ENCODE peak calls at places on chromosomes 4 and X, in ten cellular contexts. W, G, N, K, R, S, J, Y, D and V are unnamed samples.
A peak's percentile ranks its signal among the peaks of the same experiment; 100 is the strongest.

GRCh38 chr4:82360298-82361177 is 13.3 kb downstream of the HNRNPD start:
- DNase-seq in W (peak; percentile 29), G (peak; percentile 20), N (peak; percentile 24), K (no peak), R (peak; percentile 50), S (peak; percentile 49), J (peak; percentile 70), Y (peak; percentile 20), D (peak; percentile 61), V (no peak)

GRCh38 chr4:99722006-99722405 is 64.4 kb upstream of the C4orf54 start:
- DNase-seq in W (no peak), G (no peak), N (no peak), K (no peak), R (no peak), S (no peak), J (no peak), Y (peak; percentile 28), D (no peak), V (peak; percentile 61)

GRCh38 chr4:138910914-138911336 is 104.7 kb upstream of the NOCT start:
- DNase-seq in W (peak; percentile 86), G (peak; percentile 88), N (no peak), K (peak; percentile 55), R (no peak), S (no peak), J (peak; percentile 69), Y (peak; percentile 87), D (peak; percentile 93), V (peak; percentile 79)

GRCh38 chr4:183443609-183444148 is 757 bp upstream of the CDKN2AIP start:
- DNase-seq in W (peak; percentile 52), G (no peak), N (peak; percentile 56), K (no peak), R (no peak), S (peak; percentile 58), J (peak; percentile 77), Y (no peak), D (no peak), V (peak; percentile 35)

GRCh38 chr4:183173580-183174526 is 74.8 kb downstream of the WWC2 start:
- DNase-seq in W (peak; percentile 29), G (no peak), N (no peak), K (no peak), R (no peak), S (no peak), J (peak; percentile 68), Y (no peak), D (peak; percentile 64), V (no peak)

GRCh38 chr4:157996061-157996460 is 176.8 kb downstream of the GASK1B start:
- DNase-seq in W (no peak), G (no peak), N (no peak), K (no peak), R (no peak), S (no peak), J (no peak), Y (no peak), D (no peak), V (no peak)

GRCh38 chr4:27861802-27862201 is 1001.2 kb downstream of the STIM2 start:
- DNase-seq in W (peak; percentile 61), G (no peak), N (peak; percentile 80), K (no peak), R (no peak), S (no peak), J (no peak), Y (peak; percentile 39), D (peak; percentile 2), V (no peak)

GRCh38 chr4:81565137-81565870 is 93.6 kb upstream of the RASGEF1B start:
- DNase-seq in W (no peak), G (peak; percentile 44), N (no peak), K (no peak), R (peak; percentile 37), S (no peak), J (no peak), Y (no peak), D (peak; percentile 59), V (no peak)

GRCh38 chr4:166435449-166435848 is 562.4 kb downstream of the TLL1 start:
- DNase-seq in W (peak; percentile 12), G (no peak), N (no peak), K (no peak), R (no peak), S (no peak), J (no peak), Y (peak; percentile 89), D (peak; percentile 47), V (no peak)

GRCh38 chrX:134715930-134716619 is 57.8 kb upstream of the PLAC1 start:
- DNase-seq in W (no peak), G (no peak), N (no peak), K (no peak), R (no peak), S (no peak), J (peak; percentile 2), Y (no peak), D (no peak), V (no peak)

GRCh38 chrX:134716620-134717012 is 58.3 kb upstream of the PLAC1 start:
- DNase-seq in W (no peak), G (no peak), N (no peak), K (no peak), R (no peak), S (no peak), J (no peak), Y (no peak), D (no peak), V (no peak)

GRCh38 chrX:134714633-134715110 is 56.4 kb upstream of the PLAC1 start:
- DNase-seq in W (no peak), G (no peak), N (no peak), K (peak; percentile 13), R (no peak), S (no peak), J (no peak), Y (no peak), D (no peak), V (no peak)

GRCh38 chrX:134718329-134719317 is 60.4 kb upstream of the PLAC1 start:
- DNase-seq in W (peak; percentile 95), G (peak; percentile 72), N (peak; percentile 72), K (no peak), R (peak; percentile 7), S (no peak), J (peak; percentile 8), Y (peak; percentile 81), D (peak; percentile 93), V (peak; percentile 100)

GRCh38 chrX:134717698-134718328 is 59.5 kb upstream of the PLAC1 start:
- DNase-seq in W (peak; percentile 68), G (no peak), N (no peak), K (no peak), R (no peak), S (no peak), J (no peak), Y (peak; percentile 25), D (peak; percentile 61), V (no peak)
- H3K4me2 ChIP-seq in W (no peak overlapping the region), G (no peak overlapping the region), N (no peak overlapping the region), K (no peak overlapping the region), R (no peak overlapping the region), S (no peak overlapping the region), J (no peak overlapping the region), Y (no peak overlapping the region), D (no peak overlapping the region), V (peak overlapping the region; percentile 37)

GRCh38 chr4:24370421-24370820 is 213.9 kb downstream of the DHX15 start:
- DNase-seq in W (no peak), G (no peak), N (no peak), K (no peak), R (no peak), S (no peak), J (no peak), Y (no peak), D (no peak), V (no peak)

GRCh38 chr4:24372341-24372740 is 212.0 kb downstream of the DHX15 start:
- DNase-seq in W (no peak), G (no peak), N (no peak), K (no peak), R (no peak), S (no peak), J (no peak), Y (no peak), D (no peak), V (no peak)

GRCh38 chr4:24364852-24365251 is 219.5 kb downstream of the DHX15 start:
- DNase-seq in W (no peak), G (no peak), N (no peak), K (no peak), R (no peak), S (no peak), J (no peak), Y (no peak), D (no peak), V (no peak)

GRCh38 chr4:24369630-24370029 is 214.7 kb downstream of the DHX15 start:
- DNase-seq in W (no peak), G (no peak), N (no peak), K (no peak), R (no peak), S (no peak), J (no peak), Y (no peak), D (no peak), V (no peak)

GRCh38 chr4:24368801-24369200 is 215.6 kb downstream of the DHX15 start:
- DNase-seq in W (no peak), G (no peak), N (no peak), K (no peak), R (no peak), S (no peak), J (no peak), Y (no peak), D (no peak), V (no peak)
- H2AFZ ChIP-seq in W (no peak overlapping the region), G (no peak overlapping the region), N (no peak overlapping the region), K (no peak overlapping the region), R (no peak overlapping the region), S (no peak overlapping the region), J (no peak overlapping the region), Y (no peak overlapping the region), D (no peak overlapping the region), V (no peak overlapping the region)

GRCh38 chr4:147848634-147849033 is 116.7 kb downstream of the ARHGAP10 start:
- DNase-seq in W (no peak), G (no peak), N (no peak), K (no peak), R (no peak), S (no peak), J (no peak), Y (no peak), D (no peak), V (no peak)

GRCh38 chr4:147846318-147847135 is 114.6 kb downstream of the ARHGAP10 start:
- DNase-seq in W (no peak), G (no peak), N (no peak), K (no peak), R (no peak), S (no peak), J (no peak), Y (no peak), D (no peak), V (no peak)

GRCh38 chr4:147843162-147843561 is 111.3 kb downstream of the ARHGAP10 start:
- DNase-seq in W (no peak), G (peak; percentile 63), N (peak; percentile 38), K (peak; percentile 16), R (peak; percentile 19), S (peak; percentile 75), J (peak; percentile 50), Y (no peak), D (no peak), V (no peak)

GRCh38 chr4:147851135-147851534 is 119.2 kb downstream of the ARHGAP10 start:
- DNase-seq in W (no peak), G (no peak), N (no peak), K (no peak), R (no peak), S (no peak), J (no peak), Y (no peak), D (no peak), V (no peak)

GRCh38 chr4:147847947-147848590 is 116.2 kb downstream of the ARHGAP10 start:
- DNase-seq in W (no peak), G (no peak), N (no peak), K (no peak), R (no peak), S (no peak), J (no peak), Y (no peak), D (no peak), V (no peak)
- H3K4me3 ChIP-seq in W (no peak overlapping the region), G (no peak overlapping the region), N (no peak overlapping the region), K (no peak overlapping the region), R (no peak overlapping the region), S (no peak overlapping the region), J (no peak overlapping the region), Y (no peak overlapping the region), D (no peak overlapping the region), V (no peak overlapping the region)

GRCh38 chr4:825063-825968 is 613 bp downstream of the CPLX1 start:
- DNase-seq in W (no peak), G (peak; percentile 68), N (no peak), K (no peak), R (no peak), S (no peak), J (peak; percentile 68), Y (no peak), D (peak; percentile 43), V (no peak)
- H3K4me2 ChIP-seq in W (no peak overlapping the region), G (peak overlapping the region; percentile 93), N (no peak overlapping the region), K (peak overlapping the region; percentile 45), R (peak overlapping the region; percentile 52), S (no peak overlapping the region), J (peak overlapping the region; percentile 79), Y (peak overlapping the region; percentile 68), D (peak overlapping the region; percentile 20), V (peak overlapping the region; percentile 69)